ENCODE peak calls at places on chromosomes 4 and X, in seven cellular contexts. O is DND-41, X is left lung, R is tibial nerve, L is osteocyte, W is GM20000, V is testis. K is an unnamed sample.

GRCh38 chrX:148381603-148382002 is 118.8 kb upstream of the AFF2 start:
- DNase-seq in O (peak), X (no peak), R (no peak), L (no peak), W (no peak), V (no peak), K (no peak)

GRCh38 chrX:130402211-130402684 is 461 bp downstream of the RBMX2 start:
- DNase-seq in O (no peak), X (no peak), R (no peak), L (no peak), W (no peak), V (no peak), K (no peak)

GRCh38 chrX:106696502-106696901 is 30.0 kb upstream of the RNF128 start:
- DNase-seq in O (no peak), X (no peak), R (no peak), L (no peak), W (no peak), V (no peak), K (no peak)

GRCh38 chr4:163048447-163048846 is 118.2 kb downstream of the NAF1 start:
- DNase-seq in O (peak), X (no peak), R (no peak), L (no peak), W (peak), V (peak), K (no peak)

GRCh38 chr4:171022698-171023378 is 790.4 kb upstream of the GALNTL6 start:
- DNase-seq in O (no peak), X (no peak), R (no peak), L (no peak), W (no peak), V (no peak), K (no peak)

GRCh38 chr4:140099993-140100392 is 54.0 kb downstream of the MAML3 start:
- DNase-seq in O (peak), X (peak), R (peak), L (no peak), W (no peak), V (peak), K (peak)

GRCh38 chrX:105706041-105706440 is 116.3 kb upstream of the NRK start:
- DNase-seq in O (no peak), X (no peak), R (no peak), L (no peak), W (no peak), V (no peak), K (no peak)

GRCh38 chrX:48511561-48511960 is 2.8 kb downstream of the PORCN start:
- DNase-seq in O (no peak), X (no peak), R (no peak), L (no peak), W (no peak), V (no peak), K (no peak)

GRCh38 chr4:212438-213174 is 88.3 kb downstream of the ZNF718 start:
- DNase-seq in O (no peak), X (peak), R (peak), L (peak), W (no peak), V (peak), K (no peak)

GRCh38 chr4:168674869-168675268 is 178.0 kb downstream of the PALLD start:
- DNase-seq in O (no peak), X (no peak), R (no peak), L (no peak), W (no peak), V (no peak), K (no peak)

GRCh38 chr4:99483636-99484035 is 27.2 kb upstream of the C4orf17 start:
- DNase-seq in O (no peak), X (no peak), R (no peak), L (no peak), W (no peak), V (no peak), K (no peak)

GRCh38 chrX:70969635-70970481 is 39.0 kb upstream of the SLC7A3 start:
- DNase-seq in O (no peak), X (no peak), R (no peak), L (no peak), W (no peak), V (no peak), K (no peak)

GRCh38 chr4:46329118-46329976 is 60.6 kb downstream of the GABRA2 start:
- DNase-seq in O (no peak), X (no peak), R (peak), L (no peak), W (peak), V (peak), K (no peak)

GRCh38 chr4:76641351-76641750 is 206.3 kb downstream of the SHROOM3 start:
- DNase-seq in O (no peak), X (no peak), R (no peak), L (no peak), W (no peak), V (no peak), K (no peak)

GRCh38 chr4:9923195-9923812 is 98.0 kb downstream of the SLC2A9 start:
- DNase-seq in O (no peak), X (no peak), R (no peak), L (no peak), W (no peak), V (peak), K (no peak)

GRCh38 chr4:156838761-156839160 is 132.8 kb downstream of the PDGFC start:
- DNase-seq in O (no peak), X (no peak), R (no peak), L (no peak), W (no peak), V (no peak), K (no peak)

GRCh38 chr4:98522603-98523395 is 135.6 kb downstream of the TSPAN5 start:
- DNase-seq in O (no peak), X (no peak), R (no peak), L (no peak), W (no peak), V (no peak), K (no peak)

GRCh38 chrX:134551365-134552095 is 91.6 kb downstream of the HPRT1 start:
- DNase-seq in O (no peak), X (no peak), R (no peak), L (no peak), W (no peak), V (no peak), K (no peak)

GRCh38 chr4:122010610-122011009 is 58.8 kb upstream of the TRPC3 start:
- DNase-seq in O (no peak), X (no peak), R (no peak), L (no peak), W (no peak), V (no peak), K (no peak)

GRCh38 chrX:109880629-109881028 is 122.3 kb upstream of the TMEM164 start:
- DNase-seq in O (no peak), X (peak), R (no peak), L (no peak), W (peak), V (no peak), K (peak)

GRCh38 chr4:38082424-38083374 is 122.5 kb downstream of the PTTG2 start:
- DNase-seq in O (no peak), X (no peak), R (no peak), L (no peak), W (no peak), V (no peak), K (no peak)

GRCh38 chr4:102586644-102587021 is 85.5 kb downstream of the NFKB1 start:
- DNase-seq in O (peak), X (no peak), R (no peak), L (no peak), W (no peak), V (no peak), K (no peak)

GRCh38 chr4:153332936-153333335 is 11.6 kb upstream of the MND1 start:
- DNase-seq in O (no peak), X (no peak), R (no peak), L (no peak), W (no peak), V (no peak), K (no peak)

GRCh38 chr4:128716325-128716724 is 93.2 kb upstream of the JADE1 start:
- DNase-seq in O (no peak), X (no peak), R (peak), L (no peak), W (no peak), V (peak), K (no peak)

GRCh38 chrX:79366888-79367749 is at the start of gene ITM2A:
- DNase-seq in O (no peak), X (peak), R (peak), L (no peak), W (peak), V (peak), K (peak)

GRCh38 chr4:36244257-36245084 is at the start of gene ARAP2:
- DNase-seq in O (peak), X (peak), R (peak), L (no peak), W (peak), V (peak), K (peak)

GRCh38 chrX:40952855-40953254 is 132.4 kb upstream of the USP9X start:
- DNase-seq in O (peak), X (no peak), R (no peak), L (no peak), W (no peak), V (no peak), K (no peak)

GRCh38 chr4:125689839-125690238 is 375.1 kb downstream of the FAT4 start:
- DNase-seq in O (no peak), X (no peak), R (no peak), L (no peak), W (no peak), V (no peak), K (no peak)

GRCh38 chr4:183429489-183429888 is 14.9 kb upstream of the CDKN2AIP start:
- DNase-seq in O (no peak), X (no peak), R (no peak), L (peak), W (no peak), V (no peak), K (no peak)

GRCh38 chr4:183426507-183426906 is 17.9 kb upstream of the CDKN2AIP start:
- DNase-seq in O (no peak), X (no peak), R (no peak), L (peak), W (no peak), V (no peak), K (no peak)

GRCh38 chr4:183430987-183431347 is 13.5 kb upstream of the CDKN2AIP start:
- DNase-seq in O (no peak), X (no peak), R (no peak), L (no peak), W (no peak), V (no peak), K (no peak)

GRCh38 chr4:183431614-183432013 is 12.8 kb upstream of the CDKN2AIP start:
- DNase-seq in O (no peak), X (no peak), R (no peak), L (no peak), W (no peak), V (no peak), K (no peak)

DNA sequence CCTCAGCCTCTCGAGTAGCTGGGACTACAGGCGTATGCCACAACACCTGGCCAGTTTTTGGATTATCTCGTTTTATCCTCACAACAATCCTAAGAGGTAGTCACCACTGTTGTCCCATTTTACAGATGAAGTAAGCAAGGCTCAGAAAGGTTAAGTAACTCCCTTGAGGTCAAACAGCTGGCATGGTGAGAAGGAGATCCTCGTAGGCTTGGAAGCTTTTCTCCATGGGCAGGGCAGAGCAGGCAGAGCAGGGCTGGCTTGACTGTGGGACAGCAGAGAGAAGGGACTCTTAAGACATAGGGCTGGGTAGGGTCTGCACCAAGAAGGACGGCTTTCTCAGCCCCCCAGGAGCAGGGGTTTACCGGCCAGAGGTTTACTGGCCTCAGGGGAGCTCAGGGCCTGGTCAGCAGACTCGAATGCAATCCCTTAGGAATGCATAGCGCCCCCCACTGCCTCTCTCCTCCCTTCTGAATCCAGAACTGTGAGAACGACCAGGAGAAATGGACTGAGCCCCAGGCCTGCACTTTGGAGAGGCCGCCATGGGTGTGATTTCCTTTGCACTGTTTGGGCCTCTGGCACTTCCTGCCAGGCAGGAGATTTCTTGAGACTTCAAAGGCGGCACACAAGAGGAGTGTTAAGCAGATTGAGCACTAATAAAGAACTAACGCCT is 14.0 kb upstream of the CDKN2AIP start:
- DNase-seq in O (peak), X (no peak), R (no peak), L (peak), W (no peak), V (no peak), K (no peak)
- TF ChIP-seq CTCF in O (no peak), X (no peak), R (no peak), L (no peak), W (no peak), V (no peak), K (no peak)

GRCh38 chrX:137052641-137053235 is 18.9 kb upstream of the GPR101 start:
- DNase-seq in O (no peak), X (no peak), R (no peak), L (no peak), W (no peak), V (no peak), K (no peak)
- TF ChIP-seq CTCF in O (no peak), X (peak), R (no peak), L (no peak), W (no peak), V (no peak), K (peak)

DNA sequence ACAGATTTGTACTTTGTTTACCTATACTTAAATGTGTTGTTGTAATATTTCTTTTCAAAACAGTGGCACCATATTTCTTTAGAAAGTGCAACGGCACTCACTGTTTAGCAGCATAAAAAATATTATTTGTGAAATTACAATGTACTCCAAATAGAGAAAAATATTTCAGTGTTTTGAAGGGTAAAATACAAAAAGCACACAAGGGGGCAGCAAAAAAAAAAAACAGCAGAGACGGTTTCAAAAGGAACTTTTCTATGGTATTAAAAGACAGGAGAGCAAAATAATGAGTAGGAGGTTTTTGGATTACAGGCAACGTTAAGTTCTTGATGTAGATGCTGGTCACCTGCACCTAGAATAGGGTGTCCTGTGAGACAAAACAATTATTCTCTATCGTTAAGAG is 2.0 kb downstream of the NUDT11 start:
- DNase-seq in O (no peak), X (no peak), R (no peak), L (no peak), W (no peak), V (no peak), K (no peak)
- TF ChIP-seq CTCF in O (no peak), X (no peak), R (no peak), L (peak), W (no peak), V (no peak), K (no peak)

GRCh38 chrX:103488332-103488731 is 31.0 kb downstream of the RAB40A start:
- DNase-seq in O (no peak), X (no peak), R (no peak), L (no peak), W (no peak), V (no peak), K (no peak)
- TF ChIP-seq CTCF in O (peak), X (peak), R (no peak), L (peak), W (no peak), V (peak), K (no peak)

GRCh38 chrX:34638116-34638515 is 19.0 kb downstream of the TMEM47 start:
- DNase-seq in O (no peak), X (no peak), R (peak), L (no peak), W (no peak), V (no peak), K (no peak)
- TF ChIP-seq CTCF in O (peak), X (peak), R (peak), L (peak), W (peak), V (no peak), K (no peak)

DNA sequence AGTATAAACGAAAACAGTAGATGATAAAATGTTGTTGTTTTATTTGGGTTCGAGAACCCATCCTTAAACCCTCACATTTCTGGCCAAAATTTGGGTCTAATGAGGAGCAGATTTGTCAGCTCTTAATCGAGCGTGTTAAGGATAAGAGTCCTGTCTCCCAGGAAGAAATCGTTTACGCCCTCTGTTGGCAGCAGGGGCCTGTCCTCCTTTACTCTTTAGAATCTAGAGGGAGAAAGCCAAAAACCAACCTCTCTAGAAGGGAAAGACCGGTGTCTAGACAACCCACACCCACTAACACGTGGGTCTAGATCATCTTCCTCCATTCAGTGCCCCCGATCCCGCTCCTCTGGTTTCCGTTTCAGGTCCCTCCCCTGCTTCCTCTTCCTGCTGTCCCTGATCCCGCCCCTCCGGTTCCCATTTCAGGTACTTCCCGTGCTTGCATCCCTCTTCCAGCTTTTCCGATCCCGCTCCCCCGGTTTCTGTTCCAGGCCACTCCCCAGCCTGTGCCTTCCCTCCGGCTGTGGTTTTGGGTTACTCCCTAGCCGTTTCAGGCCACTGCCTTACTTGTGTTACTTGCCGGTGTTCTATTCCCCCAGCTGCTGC is 339.1 kb downstream of the PAPSS1 start:
- DNase-seq in O (no peak), X (no peak), R (no peak), L (no peak), W (no peak), V (peak), K (no peak)
- TF ChIP-seq CTCF in O (no peak), X (no peak), R (no peak), L (no peak), W (no peak), V (no peak), K (no peak)

DNA sequence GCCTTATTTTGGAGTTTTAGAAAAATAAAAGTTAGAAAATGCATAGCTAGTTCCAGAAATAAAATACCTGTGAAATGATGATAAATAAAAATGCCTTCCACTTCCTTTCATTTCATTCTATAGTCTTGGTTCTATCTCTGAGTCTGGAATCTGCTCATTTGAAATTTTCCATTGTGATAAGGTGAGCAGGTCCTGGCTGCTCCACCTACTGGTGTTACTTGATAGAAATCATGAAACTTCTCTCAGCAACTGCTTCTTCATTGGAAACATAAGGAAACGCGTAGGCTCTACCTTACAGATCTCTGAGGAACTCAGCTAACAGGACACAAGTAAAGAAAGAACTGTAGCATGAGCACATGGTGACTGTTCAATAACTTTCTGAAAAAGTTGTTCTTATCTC is 141.8 kb downstream of the DCHS2 start:
- DNase-seq in O (no peak), X (no peak), R (no peak), L (no peak), W (peak), V (no peak), K (no peak)
- TF ChIP-seq CTCF in O (peak), X (no peak), R (no peak), L (peak), W (peak), V (no peak), K (peak)

GRCh38 chrX:44943007-44943406 is 70.0 kb downstream of the KDM6A start:
- DNase-seq in O (no peak), X (no peak), R (no peak), L (no peak), W (no peak), V (no peak), K (no peak)

GRCh38 chrX:44947995-44948394 is 75.0 kb downstream of the KDM6A start:
- DNase-seq in O (no peak), X (no peak), R (no peak), L (no peak), W (no peak), V (no peak), K (no peak)

GRCh38 chrX:44946771-44947170 is 73.8 kb downstream of the KDM6A start:
- DNase-seq in O (no peak), X (no peak), R (no peak), L (no peak), W (no peak), V (no peak), K (no peak)

GRCh38 chrX:44944894-44945293 is 71.9 kb downstream of the KDM6A start:
- DNase-seq in O (no peak), X (no peak), R (no peak), L (no peak), W (no peak), V (no peak), K (no peak)

DNA sequence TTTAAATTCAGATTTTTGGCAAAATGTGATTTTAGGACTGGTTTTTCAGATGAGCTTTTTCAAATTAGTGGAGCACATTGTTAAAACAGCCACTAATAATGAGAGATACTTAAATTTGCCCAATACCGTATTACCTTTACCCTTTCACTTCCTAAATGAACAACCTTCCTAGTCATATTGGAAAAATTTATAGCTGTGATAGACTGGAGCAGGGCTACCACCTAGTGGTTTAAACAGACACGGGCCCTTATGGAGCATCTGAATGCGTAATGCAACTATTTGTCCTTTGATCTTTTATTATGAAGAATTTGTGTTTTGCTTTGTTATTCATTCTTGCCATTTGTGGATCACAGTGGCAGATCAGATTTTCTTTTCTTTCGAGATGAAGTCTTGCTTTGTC is 72.7 kb downstream of the KDM6A start:
- DNase-seq in O (no peak), X (no peak), R (no peak), L (no peak), W (no peak), V (no peak), K (no peak)
- TF ChIP-seq CTCF in O (no peak), X (peak), R (no peak), L (no peak), W (no peak), V (no peak), K (peak)

GRCh38 chrX:19889582-19890342 is 2.4 kb upstream of the SH3KBP1 start:
- DNase-seq in O (no peak), X (no peak), R (no peak), L (no peak), W (peak), V (peak), K (no peak)
- TF ChIP-seq CTCF in O (peak), X (no peak), R (no peak), L (no peak), W (no peak), V (no peak), K (no peak)